ENCODE peak calls at places on chromosome 1, in seven cellular contexts. Q is RWPE2; I is RWPE1; W is colonic mucosa; X is pancreas; G is CD8-positive, alpha-beta T cell; S is GM23338. E is an unnamed sample.

GRCh38 chr1:65308781-65309316 is 494 bp upstream of the DNAJC6 start:
- DNase-seq in W (no peak), Q (no peak), G (no peak), I (no peak), X (no peak), S (peak), E (no peak)

GRCh38 chr1:145935708-145936107 is 8.4 kb upstream of the RBM8A start:
- DNase-seq in Q (no peak), I (no peak), G (no peak), X (no peak), S (no peak), W (no peak), E (no peak)

GRCh38 chr1:161304927-161305871 is 4.6 kb downstream of the MPZ start:
- DNase-seq in Q (no peak), W (no peak), X (no peak), I (no peak), S (peak), G (no peak), E (no peak)

GRCh38 chr1:7616076-7616833 is 154.8 kb upstream of the VAMP3 start:
- DNase-seq in Q (peak), G (peak), X (peak), I (peak), W (peak), S (peak), E (no peak)

GRCh38 chr1:235319255-235319654 is 8.7 kb downstream of the ARID4B start:
- DNase-seq in Q (no peak), X (no peak), S (no peak), W (no peak), I (no peak), G (no peak), E (no peak)

GRCh38 chr1:223136086-223136485 is 7.0 kb downstream of the TLR5 start:
- DNase-seq in G (no peak), I (no peak), S (peak), X (no peak), W (no peak), Q (no peak), E (no peak)

GRCh38 chr1:224411766-224412165 is 22.8 kb downstream of the WDR26 start:
- DNase-seq in S (no peak), G (no peak), X (no peak), W (no peak), Q (no peak), I (no peak), E (no peak)

GRCh38 chr1:166685200-166685599 is 154.1 kb upstream of the POGK start:
- DNase-seq in S (no peak), G (no peak), I (no peak), W (no peak), X (no peak), Q (no peak), E (no peak)

GRCh38 chr1:230250061-230250460 is 176.1 kb downstream of the PGBD5 start:
- DNase-seq in X (no peak), I (no peak), W (no peak), S (no peak), Q (no peak), G (no peak), E (no peak)

GRCh38 chr1:159922499-159923202 is 2.7 kb downstream of the TAGLN2 start:
- DNase-seq in S (no peak), G (no peak), I (no peak), X (peak), Q (no peak), W (peak), E (no peak)

GRCh38 chr1:93597697-93598096 is 83.9 kb downstream of the BCAR3 start:
- DNase-seq in X (no peak), S (no peak), Q (no peak), W (no peak), I (peak), G (no peak), E (no peak)

GRCh38 chr1:227300682-227301081 is 17.6 kb downstream of the CDC42BPA start:
- DNase-seq in W (no peak), S (no peak), I (no peak), X (no peak), Q (no peak), G (no peak), E (no peak)

GRCh38 chr1:70429219-70429618 is 18.2 kb downstream of the CTH start:
- DNase-seq in X (no peak), W (no peak), G (no peak), I (no peak), Q (no peak), S (no peak), E (no peak)

GRCh38 chr1:37478451-37478871 is 4.1 kb downstream of the ZC3H12A start:
- DNase-seq in G (no peak), X (no peak), W (no peak), Q (no peak), I (peak), S (no peak), E (peak)

GRCh38 chr1:62407398-62408009 is 29.3 kb upstream of the USP1 start:
- DNase-seq in X (peak), W (peak), S (peak), G (no peak), Q (no peak), I (peak), E (no peak)

GRCh38 chr1:93221913-93222312 is 41.4 kb downstream of the CCDC18 start:
- DNase-seq in S (no peak), X (no peak), G (no peak), Q (no peak), W (no peak), I (peak), E (no peak)

GRCh38 chr1:22932803-22933470 is 39.7 kb downstream of the LACTBL1 start:
- DNase-seq in W (no peak), X (no peak), I (no peak), Q (peak), S (no peak), G (no peak), E (no peak)

GRCh38 chr1:205225901-205226765 is 1.6 kb upstream of the TMCC2 start:
- DNase-seq in W (no peak), Q (no peak), X (no peak), I (peak), S (no peak), G (no peak), E (no peak)

GRCh38 chr1:171999756-172000155 is 158.5 kb downstream of the DNM3 start:
- DNase-seq in X (no peak), G (no peak), Q (no peak), I (no peak), W (no peak), S (no peak), E (no peak)

GRCh38 chr1:66532798-66533783 is 862 bp upstream of the SGIP1 start:
- DNase-seq in Q (no peak), I (no peak), G (no peak), W (no peak), X (no peak), S (peak), E (no peak)

GRCh38 chr1:228305721-228306152 is 97.9 kb downstream of the OBSCN start:
- DNase-seq in S (no peak), G (no peak), X (no peak), Q (peak), W (no peak), I (no peak), E (no peak)

GRCh38 chr1:169466259-169467230 is 19.2 kb downstream of the SLC19A2 start:
- DNase-seq in S (peak), G (no peak), X (no peak), Q (no peak), W (no peak), I (peak), E (no peak)

GRCh38 chr1:212691561-212692071 is 8.0 kb downstream of the BATF3 start:
- DNase-seq in S (no peak), I (no peak), G (no peak), W (no peak), X (no peak), Q (no peak), E (no peak)

GRCh38 chr1:44929556-44929955 is 56.8 kb downstream of the EIF2B3 start:
- DNase-seq in Q (no peak), G (no peak), X (no peak), I (no peak), S (no peak), W (no peak), E (no peak)

GRCh38 chr1:62637392-62638105 is 40.2 kb downstream of the ANGPTL3 start:
- DNase-seq in G (no peak), I (no peak), W (no peak), Q (no peak), S (peak), X (no peak), E (no peak)

GRCh38 chr1:36327421-36328087 is 4.1 kb upstream of the EVA1B start:
- DNase-seq in I (peak), Q (no peak), W (no peak), X (no peak), S (no peak), G (no peak), E (no peak)

GRCh38 chr1:90396917-90397316 is 320.2 kb downstream of the BARHL2 start:
- DNase-seq in W (no peak), Q (no peak), X (no peak), S (no peak), I (no peak), G (no peak), E (no peak)

GRCh38 chr1:45840704-45841103 is 37.3 kb downstream of the MAST2 start:
- DNase-seq in G (no peak), X (no peak), Q (no peak), W (no peak), S (no peak), I (no peak), E (no peak)

GRCh38 chr1:155127672-155128468 is at the start of gene EFNA1:
- DNase-seq in S (peak), G (peak), Q (peak), X (peak), W (peak), I (no peak), E (peak)

GRCh38 chr1:196115641-196116040 is 492.6 kb downstream of the KCNT2 start:
- DNase-seq in Q (no peak), W (no peak), G (no peak), I (peak), X (peak), S (no peak), E (no peak)

GRCh38 chr1:219265026-219265515 is 91.4 kb downstream of the LYPLAL1 start:
- DNase-seq in Q (no peak), G (no peak), S (no peak), W (no peak), I (no peak), X (no peak), E (no peak)

GRCh38 chr1:3293563-3294080 is 160.8 kb upstream of the ARHGEF16 start:
- DNase-seq in I (no peak), G (no peak), X (no peak), Q (no peak), S (no peak), W (no peak), E (no peak)

DNA sequence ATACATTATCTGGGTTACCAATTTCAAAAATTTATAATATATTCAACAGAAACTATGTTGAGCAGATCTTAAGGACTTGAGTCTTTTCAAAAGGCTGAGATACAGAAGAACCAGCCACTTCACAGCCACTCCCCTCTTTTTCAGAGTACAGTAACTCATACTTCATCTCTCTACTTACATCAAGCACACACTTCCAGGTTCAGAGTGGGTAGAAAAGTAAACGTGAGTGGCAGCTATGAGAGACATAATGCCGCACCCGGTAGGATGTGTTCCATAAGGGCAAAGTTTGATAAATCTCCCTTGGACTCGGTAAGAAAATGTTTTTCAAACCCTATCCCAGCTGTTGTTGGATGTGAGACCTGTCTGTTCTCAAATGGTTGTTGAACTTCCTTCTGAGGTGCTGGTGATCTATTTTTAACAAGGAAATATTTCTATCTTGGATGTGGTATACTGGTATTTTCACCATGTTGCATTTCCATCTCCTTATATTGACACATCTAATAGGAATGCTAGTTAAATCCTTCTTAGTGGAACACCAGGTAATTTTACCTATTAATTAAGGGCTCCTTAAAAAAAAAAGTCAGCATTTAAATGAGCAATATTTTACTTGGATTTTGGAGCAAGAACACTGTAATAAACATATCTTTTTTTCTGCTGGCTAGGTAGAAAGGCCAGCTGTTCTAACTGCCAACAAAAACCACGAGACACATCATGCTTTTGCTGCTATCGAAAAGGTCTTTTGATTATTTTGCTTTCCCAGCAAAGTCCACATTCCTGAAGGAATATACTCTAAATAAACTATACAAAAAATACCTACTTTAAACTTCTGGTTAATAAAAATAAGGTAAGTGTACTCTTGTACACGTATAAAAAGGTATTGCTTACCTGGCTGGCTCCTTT is 28.2 kb downstream of the CNN3 start:
- DNase-seq in W (no peak), S (no peak), I (no peak), X (no peak), G (no peak), Q (no peak), E (no peak)
- H3K27ac ChIP-seq in W (no peak), S (no peak), I (no peak), X (no peak), G (no peak), Q (peak), E (no peak)

DNA sequence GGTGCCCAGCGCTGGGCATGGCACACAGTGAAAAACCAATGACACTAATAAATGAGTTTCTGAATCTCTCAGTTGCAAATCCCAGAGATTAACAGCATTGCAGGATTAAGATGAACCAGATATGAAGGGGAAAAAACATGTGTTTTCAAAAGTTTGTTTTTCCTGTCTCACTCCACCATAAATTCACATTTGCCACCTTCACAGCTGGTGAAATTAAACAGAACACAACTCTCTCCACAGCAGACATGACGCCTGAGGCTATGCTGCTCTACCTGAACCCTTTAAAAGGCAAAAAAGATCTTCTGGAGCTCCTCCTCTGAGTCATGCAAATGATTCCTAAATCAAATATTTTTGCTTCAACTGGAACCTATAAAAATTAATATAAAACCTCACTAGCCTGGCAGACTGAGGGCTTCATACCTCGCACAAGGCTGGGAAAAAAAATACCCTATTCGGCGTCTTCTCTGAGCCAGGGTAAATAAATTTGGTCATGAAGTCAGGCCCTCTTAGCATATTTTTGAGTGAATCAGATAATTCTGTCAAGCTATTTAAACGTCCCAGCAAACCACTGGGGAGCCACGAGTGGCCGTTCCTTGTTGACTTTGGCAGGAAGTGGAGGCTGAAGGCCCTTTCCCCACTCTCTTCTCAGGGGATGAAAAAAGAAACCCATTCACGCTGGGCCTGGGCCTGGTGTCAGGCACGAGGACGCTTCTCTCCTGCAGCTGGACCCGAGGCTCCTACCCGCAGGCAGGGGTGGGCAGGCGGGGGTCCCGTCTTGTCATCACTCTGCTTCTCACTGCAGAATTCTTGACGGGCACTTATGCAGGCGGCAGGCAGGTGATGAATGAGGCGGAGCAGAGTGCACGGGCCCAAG is 53.0 kb downstream of the DMRTB1 start:
- DNase-seq in G (no peak), X (no peak), Q (no peak), S (no peak), W (no peak), I (no peak), E (no peak)
- H3K27ac ChIP-seq in G (no peak), X (no peak), Q (peak), S (no peak), W (no peak), I (no peak), E (no peak)

DNA sequence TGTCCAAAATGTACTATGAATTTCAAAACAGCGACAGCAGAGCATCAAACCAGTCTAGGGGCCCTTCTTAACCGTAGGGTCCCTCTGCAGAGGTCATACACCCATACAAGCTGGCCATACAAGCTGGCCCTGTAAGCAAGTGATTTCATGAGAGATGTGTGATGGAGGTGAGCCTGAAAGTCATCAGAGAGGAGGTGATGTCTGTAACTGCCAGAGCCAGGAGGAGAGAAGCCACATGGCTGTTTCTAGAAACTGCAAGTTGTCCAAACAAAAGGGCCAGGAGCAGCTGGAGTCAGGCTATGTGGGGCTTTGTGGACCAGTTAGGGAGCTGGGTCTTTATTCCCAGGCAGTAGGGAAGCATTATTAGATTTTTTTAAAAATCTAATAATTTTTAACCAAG is 14.8 kb upstream of the SERINC2 start:
- DNase-seq in Q (no peak), G (no peak), X (no peak), S (no peak), I (no peak), W (no peak), E (no peak)
- H3K27ac ChIP-seq in Q (peak), G (no peak), X (no peak), S (no peak), I (peak), W (no peak), E (no peak)

DNA sequence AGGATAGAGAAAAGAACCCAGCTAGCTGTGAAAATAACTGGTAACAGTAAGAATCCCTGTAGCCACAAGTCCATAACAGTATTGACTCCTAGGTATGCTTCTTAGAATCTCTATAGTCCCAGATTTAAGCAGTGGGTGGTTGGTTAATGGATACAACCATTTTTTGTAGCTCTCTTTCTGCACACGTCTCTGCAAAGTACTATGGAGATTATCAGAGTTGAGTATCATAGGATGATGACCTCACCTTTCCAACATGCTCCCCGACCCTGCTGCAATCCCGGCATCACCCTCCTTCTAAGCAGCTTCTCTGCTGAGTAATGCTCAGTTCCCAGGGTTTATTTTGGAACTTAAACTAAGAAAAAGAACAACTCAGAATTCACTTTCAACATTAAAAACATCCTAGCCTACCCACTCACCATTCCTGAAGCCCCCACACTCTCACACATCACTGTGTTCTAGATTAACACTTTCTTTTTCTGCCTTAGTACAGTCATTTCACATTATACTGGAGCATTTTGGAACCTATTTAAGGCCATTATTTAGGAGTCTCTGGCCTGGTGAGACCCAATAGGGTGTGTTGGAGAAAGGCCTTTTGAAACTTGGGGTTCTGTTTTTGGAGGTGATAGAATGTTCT is 2.7 kb downstream of the MLLT11 start:
- DNase-seq in G (no peak), S (no peak), I (peak), Q (no peak), X (no peak), W (no peak), E (no peak)
- H3K27ac ChIP-seq in G (no peak), S (no peak), I (peak), Q (peak), X (no peak), W (no peak), E (peak)

GRCh38 chr1:59543211-59543668 is 246.3 kb downstream of the FGGY start:
- DNase-seq in X (peak), I (no peak), S (no peak), Q (no peak), W (no peak), G (no peak), E (no peak)

GRCh38 chr1:59541161-59541560 is 244.3 kb downstream of the FGGY start:
- DNase-seq in Q (no peak), I (no peak), S (no peak), X (no peak), G (no peak), W (no peak), E (no peak)

GRCh38 chr1:59541891-59542290 is 245.0 kb downstream of the FGGY start:
- DNase-seq in G (no peak), Q (no peak), W (no peak), I (no peak), X (no peak), S (no peak), E (no peak)

GRCh38 chr1:59545830-59546229 is 248.9 kb downstream of the FGGY start:
- DNase-seq in G (no peak), S (no peak), W (no peak), Q (no peak), X (no peak), I (no peak), E (no peak)

GRCh38 chr1:59544615-59545014 is 247.7 kb downstream of the FGGY start:
- DNase-seq in X (no peak), G (no peak), Q (no peak), W (no peak), I (no peak), S (no peak), E (no peak)
- H3K27ac ChIP-seq in X (peak), G (no peak), Q (no peak), W (no peak), I (no peak), S (no peak), E (no peak)

DNA sequence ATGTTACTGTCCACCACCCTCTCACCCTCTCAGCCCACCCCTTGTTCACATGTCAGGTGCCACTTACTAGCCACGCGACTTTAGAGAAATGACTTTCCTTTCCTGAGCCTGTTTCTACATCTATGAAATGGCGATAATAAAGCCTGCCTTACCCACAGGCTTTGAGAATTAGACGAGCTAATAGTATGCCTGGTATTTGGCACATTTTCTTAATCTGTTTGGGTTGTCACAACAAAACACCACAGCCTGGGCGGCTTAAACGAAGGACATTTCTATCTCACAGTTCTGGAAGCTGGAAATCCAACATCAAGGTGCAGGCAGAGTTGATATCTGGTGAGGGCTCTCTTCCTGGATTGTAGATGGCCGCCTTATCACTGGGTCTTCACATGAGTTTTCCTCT is 273.9 kb upstream of the FMN2 start:
- DNase-seq in Q (no peak), X (no peak), G (no peak), I (no peak), W (no peak), S (no peak), E (no peak)
- H3K27ac ChIP-seq in Q (no peak), X (no peak), G (no peak), I (no peak), W (no peak), S (no peak), E (no peak)

GRCh38 chr1:202959276-202959620 is 1.1 kb upstream of the ADIPOR1 start:
- DNase-seq in S (no peak), Q (no peak), X (no peak), I (peak), W (no peak), G (no peak), E (no peak)
- H3K27ac ChIP-seq in S (no peak), Q (peak), X (no peak), I (no peak), W (no peak), G (no peak), E (no peak)